ENCODE peak calls at places on chromosomes 12 and 14, in five cellular contexts. A, T, H, U and L are unnamed samples. For H3K4me1, the result is how much of the 10 kb centered on the place peaks cover.

GRCh38 chr14:103930051-103930604 is 1.9 kb downstream of the TDRD9 start:
- DNase-seq in A (no peak), T (no peak), H (no peak), U (no peak), L (no peak)

GRCh38 chr14:78253986-78254385 is 83.8 kb downstream of the NRXN3 start:
- DNase-seq in A (no peak), T (peak), H (no peak), U (peak), L (no peak)

GRCh38 chr14:36070056-36071043 is 106.2 kb downstream of the PTCSC3 start:
- DNase-seq in A (peak), T (peak), H (peak), U (peak), L (peak)

GRCh38 chr14:51139221-51139681 is 44.3 kb upstream of the TRIM9 start:
- DNase-seq in A (no peak), T (no peak), H (no peak), U (no peak), L (no peak)

GRCh38 chr14:47057364-47057763 is 405.8 kb upstream of the RPL10L start:
- DNase-seq in A (no peak), T (no peak), H (no peak), U (no peak), L (no peak)

GRCh38 chr12:66648336-66648735 is 30.5 kb downstream of the GRIP1 start:
- DNase-seq in A (no peak), T (peak), H (no peak), U (no peak), L (no peak)

GRCh38 chr12:27733052-27733656 is 22.5 kb downstream of the MRPS35 start:
- DNase-seq in A (no peak), T (peak), H (peak), U (peak), L (no peak)

GRCh38 chr12:110269622-110270124 is 11.4 kb upstream of the ATP2A2 start:
- DNase-seq in A (no peak), T (peak), H (peak), U (peak), L (no peak)

GRCh38 chr14:93952829-93953228 is 23.5 kb downstream of the ASB2 start:
- DNase-seq in A (no peak), T (no peak), H (peak), U (no peak), L (no peak)

GRCh38 chr12:6538420-6539275 is 4.3 kb downstream of the GAPDH start:
- DNase-seq in A (no peak), T (peak), H (peak), U (peak), L (no peak)

GRCh38 chr12:1592444-1593231 is 1.7 kb downstream of the FBXL14 start:
- DNase-seq in A (no peak), T (peak), H (peak), U (no peak), L (peak)

GRCh38 chr12:22856120-22856699 is 231.2 kb downstream of the ETNK1 start:
- DNase-seq in A (no peak), T (peak), H (peak), U (peak), L (no peak)

GRCh38 chr12:21379218-21379617 is 6.5 kb downstream of the IAPP start:
- DNase-seq in A (no peak), T (no peak), H (no peak), U (no peak), L (no peak)

GRCh38 chr14:104282332-104283196 is 144.2 kb downstream of the KIF26A start:
- DNase-seq in A (peak), T (no peak), H (no peak), U (no peak), L (peak)

GRCh38 chr12:27940756-27941402 is 31.7 kb downstream of the PTHLH start:
- DNase-seq in A (peak), T (peak), H (peak), U (peak), L (peak)

GRCh38 chr14:72781476-72782181 is 112.3 kb downstream of the DPF3 start:
- DNase-seq in A (no peak), T (peak), H (no peak), U (peak), L (no peak)

GRCh38 chr12:93773122-93773871 is 96.1 kb downstream of the CRADD start:
- DNase-seq in A (no peak), T (peak), H (no peak), U (no peak), L (no peak)

GRCh38 chr14:89399594-89400068 is 17.4 kb downstream of the FOXN3 start:
- DNase-seq in A (no peak), T (peak), H (peak), U (peak), L (no peak)
- H3K4me1 ChIP-seq in A (under half), T (under half), H (half or more), U (under half), L (under half)

GRCh38 chr12:18224745-18225144 is 36.6 kb upstream of the PIK3C2G start:
- DNase-seq in A (no peak), T (peak), H (peak), U (peak), L (no peak)
- TF ChIP-seq CTCF in A (peak), T (peak), H (peak), U (peak), L (peak)

DNA sequence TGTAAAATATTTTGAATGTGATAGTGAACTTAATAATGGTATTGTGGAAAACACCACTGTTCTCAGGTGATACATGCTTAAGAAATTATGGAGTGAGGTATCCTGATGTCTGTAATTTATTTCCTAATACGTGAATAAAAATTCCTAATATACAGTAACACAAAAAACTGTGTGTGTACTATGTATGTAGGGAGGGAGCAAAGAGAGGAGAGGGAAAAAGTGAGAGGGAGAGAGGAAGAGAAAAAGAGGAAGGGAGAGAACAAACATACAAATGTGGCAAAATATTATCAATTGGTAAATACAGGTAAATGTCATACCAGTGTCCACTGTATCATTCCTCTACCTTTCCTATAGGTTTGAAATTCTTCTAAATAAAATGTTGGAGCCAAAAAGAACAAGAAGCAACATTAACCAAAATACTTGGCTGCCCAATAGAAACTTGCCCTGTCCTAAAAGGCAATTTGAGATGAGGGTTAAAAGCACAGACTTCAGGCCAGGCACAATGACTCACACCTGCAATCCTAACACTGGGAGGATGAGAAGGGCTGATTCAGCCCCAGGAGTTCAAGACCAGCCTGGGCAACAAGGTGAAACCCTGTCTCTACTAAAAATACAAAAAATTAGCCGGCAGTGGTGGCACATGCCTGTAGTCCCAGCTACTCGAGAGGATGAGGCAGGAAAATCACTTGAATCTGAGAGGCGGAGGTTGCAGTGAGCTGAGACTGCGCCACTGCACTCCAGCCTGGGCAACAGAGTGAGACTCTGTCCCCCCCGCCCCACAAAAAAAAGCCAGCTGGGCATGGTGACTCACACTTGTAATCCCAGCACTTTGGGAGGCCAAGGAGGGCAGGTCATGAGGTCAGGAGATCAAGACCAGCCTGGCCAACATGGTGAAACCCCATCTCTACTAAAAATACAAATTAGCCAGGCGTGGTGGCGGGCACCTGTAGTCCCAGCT is 14.5 kb downstream of the R3HDM2 start:
- DNase-seq in A (no peak), T (peak), H (no peak), U (peak), L (no peak)
- H3K27ac ChIP-seq in A (no peak), T (no peak), H (peak), U (peak), L (no peak)

DNA sequence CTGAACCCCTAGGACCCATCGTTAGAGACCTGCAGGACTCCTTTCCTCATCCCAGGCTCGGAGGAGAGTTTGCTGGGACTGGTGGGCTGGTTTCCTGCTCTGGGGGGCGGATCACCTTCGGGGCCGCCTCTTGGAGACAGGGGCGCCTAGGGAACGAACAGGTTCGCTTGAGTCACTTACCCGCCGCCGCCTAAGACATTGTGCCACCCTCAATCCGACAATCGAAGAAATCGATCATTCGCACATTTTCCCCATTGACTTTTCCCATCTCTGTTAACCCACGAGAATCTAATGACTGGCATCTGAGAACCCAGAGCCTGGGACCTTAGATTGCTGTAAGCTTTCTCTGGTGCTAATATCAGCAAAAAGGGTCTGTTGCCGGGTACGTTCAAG is 322 bp downstream of the SLC39A9 start:
- DNase-seq in A (no peak), T (no peak), H (no peak), U (no peak), L (no peak)
- H3K4me1 ChIP-seq in A (under half), T (under half), H (under half), U (under half), L (under half)

GRCh38 chr12:80837342-80837978 is 100.3 kb downstream of the LIN7A start:
- DNase-seq in A (no peak), T (peak), H (peak), U (peak), L (no peak)
- TF ChIP-seq CTCF in A (peak), T (peak), H (peak), U (peak), L (peak)